ENCODE peak calls at places on chromosomes 13 and 19, in four cellular contexts. F is stimulated activated CD4-positive, alpha-beta T cell treated with anti-CD3 and anti-CD28 coated beads, Interleukin-15, amount 100 ng/mL, for 1 hour; L is pancreas; Q is neuronal stem cell. W is an unnamed sample.

GRCh38 chr19:32202244-32202643 is 143.2 kb upstream of the ZNF507 start:
- DNase-seq in F (no peak), L (no peak), Q (no peak), W (no peak)

GRCh38 chr19:13920940-13921744 is 15.1 kb downstream of the CC2D1A start:
- DNase-seq in F (no peak), L (no peak), Q (no peak), W (no peak)

GRCh38 chr19:17172624-17173345 is 42.4 kb upstream of the USE1 start:
- DNase-seq in F (no peak), L (no peak), Q (no peak), W (no peak)

GRCh38 chr13:31545616-31546015 is 193.7 kb upstream of the RXFP2 start:
- DNase-seq in F (no peak), L (no peak), Q (no peak), W (no peak)

GRCh38 chr19:14674764-14675163 is at the start of gene ADGRE3:
- DNase-seq in F (no peak), L (no peak), Q (no peak), W (no peak)

GRCh38 chr19:3554254-3555083 is 2.9 kb downstream of the MFSD12 start:
- DNase-seq in F (no peak), L (no peak), Q (no peak), W (peak; percentile 82)

GRCh38 chr19:17967258-17968051 is 548 bp downstream of the KCNN1 start:
- DNase-seq in F (no peak), L (no peak), Q (no peak), W (no peak)

GRCh38 chr13:112213467-112214245 is 146.7 kb downstream of the SOX1 start:
- DNase-seq in F (no peak), L (peak; percentile 86), Q (no peak), W (no peak)

GRCh38 chr13:111967572-111968201 is 99.3 kb upstream of the SOX1 start:
- DNase-seq in F (no peak), L (no peak), Q (no peak), W (no peak)

GRCh38 chr13:99003851-99004471 is 26.1 kb upstream of the DOCK9 start:
- DNase-seq in F (no peak), L (no peak), Q (no peak), W (no peak)

GRCh38 chr19:52542984-52543664 is 15.7 kb downstream of the ZNF808 start:
- DNase-seq in F (no peak), L (no peak), Q (no peak), W (peak; percentile 17)

GRCh38 chr19:37817180-37817911 is 38.0 kb upstream of the ZNF573 start:
- DNase-seq in F (peak; percentile 6), L (peak; percentile 89), Q (peak; percentile 63), W (peak; percentile 37)